ENCODE peak calls at places on chromosomes 2 and 18, in six cellular contexts. One of them, this sample, is unnamed.

GRCh38 chr2:197113221-197113831 is 186.8 kb upstream of the PGAP1 start:
- DNase-seq in pancreas: no peak
- DNase-seq in prostate gland: no peak
- DNase-seq in PC-9: no peak
- DNase-seq in adrenal gland: no peak
- DNase-seq in Peyer's patch: no peak
- DNase-seq in this sample: no peak

GRCh38 chr2:207226671-207227061 is 60.9 kb upstream of the KLF7 start:
- DNase-seq in adrenal gland: no peak
- DNase-seq in PC-9: no peak
- DNase-seq in pancreas: no peak
- DNase-seq in Peyer's patch: no peak
- DNase-seq in prostate gland: no peak
- DNase-seq in this sample: no peak

GRCh38 chr2:191797937-191798873 is 48.7 kb downstream of the CAVIN2 start:
- DNase-seq in prostate gland: no peak
- DNase-seq in PC-9: no peak
- DNase-seq in adrenal gland: no peak
- DNase-seq in pancreas: no peak
- DNase-seq in Peyer's patch: no peak
- DNase-seq in this sample: no peak

GRCh38 chr18:57107141-57107832 is 39.6 kb upstream of the BOD1L2 start:
- DNase-seq in Peyer's patch: no peak
- DNase-seq in PC-9: no peak
- DNase-seq in pancreas: no peak
- DNase-seq in prostate gland: no peak
- DNase-seq in adrenal gland: no peak
- DNase-seq in this sample: no peak

GRCh38 chr2:132550285-132550684 is 119.7 kb downstream of the LYPD1 start:
- DNase-seq in pancreas: no peak
- DNase-seq in adrenal gland: no peak
- DNase-seq in PC-9: no peak
- DNase-seq in Peyer's patch: no peak
- DNase-seq in prostate gland: no peak
- DNase-seq in this sample: no peak

GRCh38 chr2:223959688-223960087 is 2.4 kb downstream of the MRPL44 start:
- DNase-seq in adrenal gland: peak
- DNase-seq in prostate gland: peak
- DNase-seq in Peyer's patch: peak
- DNase-seq in pancreas: peak
- DNase-seq in PC-9: no peak
- DNase-seq in this sample: no peak

GRCh38 chr18:9708057-9708881 is at the start of gene RAB31:
- DNase-seq in prostate gland: peak
- DNase-seq in Peyer's patch: peak
- DNase-seq in pancreas: peak
- DNase-seq in PC-9: no peak
- DNase-seq in adrenal gland: peak
- DNase-seq in this sample: peak

GRCh38 chr2:52676056-52676455 is 1091.5 kb upstream of the CHAC2 start:
- DNase-seq in prostate gland: no peak
- DNase-seq in Peyer's patch: no peak
- DNase-seq in PC-9: no peak
- DNase-seq in pancreas: no peak
- DNase-seq in adrenal gland: no peak
- DNase-seq in this sample: no peak

GRCh38 chr2:172427990-172428840 is 829 bp downstream of the ITGA6 start:
- DNase-seq in PC-9: peak
- DNase-seq in prostate gland: peak
- DNase-seq in Peyer's patch: peak
- DNase-seq in pancreas: peak
- DNase-seq in adrenal gland: no peak
- DNase-seq in this sample: peak

GRCh38 chr2:109160714-109161440 is 31.9 kb downstream of the SH3RF3 start:
- DNase-seq in PC-9: no peak
- DNase-seq in prostate gland: no peak
- DNase-seq in adrenal gland: no peak
- DNase-seq in Peyer's patch: no peak
- DNase-seq in pancreas: no peak
- DNase-seq in this sample: no peak

GRCh38 chr2:25132296-25132630 is 36.1 kb downstream of the POMC start:
- DNase-seq in adrenal gland: no peak
- DNase-seq in Peyer's patch: no peak
- DNase-seq in PC-9: no peak
- DNase-seq in prostate gland: no peak
- DNase-seq in pancreas: no peak
- DNase-seq in this sample: no peak

GRCh38 chr18:59123588-59124369 is 15.9 kb upstream of the SEC11C start:
- DNase-seq in Peyer's patch: no peak
- DNase-seq in PC-9: peak
- DNase-seq in prostate gland: no peak
- DNase-seq in pancreas: no peak
- DNase-seq in adrenal gland: peak
- DNase-seq in this sample: no peak

GRCh38 chr2:128578406-128579385 is 260.0 kb upstream of the HS6ST1 start:
- DNase-seq in prostate gland: peak
- DNase-seq in adrenal gland: no peak
- DNase-seq in Peyer's patch: no peak
- DNase-seq in pancreas: no peak
- DNase-seq in PC-9: no peak
- DNase-seq in this sample: peak

GRCh38 chr2:43541165-43541564 is 54.7 kb downstream of the THADA start:
- DNase-seq in pancreas: no peak
- DNase-seq in PC-9: no peak
- DNase-seq in adrenal gland: no peak
- DNase-seq in prostate gland: no peak
- DNase-seq in Peyer's patch: no peak
- DNase-seq in this sample: no peak
- H3K4me3 ChIP-seq in pancreas: no peak
- H3K4me3 ChIP-seq in PC-9: no peak
- H3K4me3 ChIP-seq in adrenal gland: no peak
- H3K4me3 ChIP-seq in prostate gland: no peak
- H3K4me3 ChIP-seq in Peyer's patch: no peak
- H3K4me3 ChIP-seq in this sample: no peak

DNA sequence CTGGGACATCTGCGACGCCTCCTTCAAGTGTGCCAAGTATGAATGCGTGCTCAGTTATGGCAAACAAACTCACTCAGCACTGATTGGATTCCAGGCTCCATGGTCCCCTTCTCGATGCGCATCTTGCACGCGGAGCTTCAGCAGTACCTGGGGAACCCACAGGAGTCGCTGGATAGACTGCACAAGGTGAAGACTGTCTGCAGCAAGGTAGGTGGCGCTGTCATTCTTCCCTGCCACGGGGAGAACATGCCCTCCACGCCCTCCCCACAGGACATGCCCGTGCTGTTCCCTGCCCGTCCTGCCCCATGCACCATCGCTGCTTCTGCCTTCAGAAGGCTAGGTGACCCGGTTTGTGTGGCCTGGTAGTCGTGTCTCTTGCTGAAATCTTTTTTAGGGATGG is 64.2 kb downstream of the TRAPPC12 start:
- DNase-seq in pancreas: no peak
- DNase-seq in Peyer's patch: no peak
- DNase-seq in prostate gland: no peak
- DNase-seq in PC-9: no peak
- DNase-seq in adrenal gland: no peak
- DNase-seq in this sample: peak
- TF ChIP-seq CTCF in pancreas: no peak
- TF ChIP-seq CTCF in Peyer's patch: no peak
- TF ChIP-seq CTCF in prostate gland: no peak
- TF ChIP-seq CTCF in PC-9: no peak
- TF ChIP-seq CTCF in adrenal gland: no peak
- TF ChIP-seq CTCF in this sample: no peak

GRCh38 chr2:152508446-152508845 is 173.5 kb downstream of the FMNL2 start:
- DNase-seq in PC-9: peak
- DNase-seq in Peyer's patch: no peak
- DNase-seq in adrenal gland: no peak
- DNase-seq in pancreas: no peak
- DNase-seq in prostate gland: no peak
- DNase-seq in this sample: no peak

GRCh38 chr2:152507941-152508340 is 173.0 kb downstream of the FMNL2 start:
- DNase-seq in prostate gland: no peak
- DNase-seq in adrenal gland: no peak
- DNase-seq in PC-9: no peak
- DNase-seq in pancreas: no peak
- DNase-seq in Peyer's patch: no peak
- DNase-seq in this sample: no peak

GRCh38 chr2:152504618-152505017 is 169.6 kb downstream of the FMNL2 start:
- DNase-seq in pancreas: no peak
- DNase-seq in prostate gland: no peak
- DNase-seq in adrenal gland: no peak
- DNase-seq in Peyer's patch: no peak
- DNase-seq in PC-9: no peak
- DNase-seq in this sample: no peak

GRCh38 chr2:152506843-152507242 is 171.9 kb downstream of the FMNL2 start:
- DNase-seq in adrenal gland: no peak
- DNase-seq in PC-9: peak
- DNase-seq in prostate gland: no peak
- DNase-seq in pancreas: no peak
- DNase-seq in Peyer's patch: no peak
- DNase-seq in this sample: no peak

GRCh38 chr2:152505495-152505906 is 170.5 kb downstream of the FMNL2 start:
- DNase-seq in prostate gland: no peak
- DNase-seq in adrenal gland: peak
- DNase-seq in pancreas: no peak
- DNase-seq in Peyer's patch: no peak
- DNase-seq in PC-9: no peak
- DNase-seq in this sample: peak
- H3K4me3 ChIP-seq in prostate gland: no peak
- H3K4me3 ChIP-seq in adrenal gland: no peak
- H3K4me3 ChIP-seq in pancreas: no peak
- H3K4me3 ChIP-seq in Peyer's patch: no peak
- H3K4me3 ChIP-seq in PC-9: no peak
- H3K4me3 ChIP-seq in this sample: no peak

DNA sequence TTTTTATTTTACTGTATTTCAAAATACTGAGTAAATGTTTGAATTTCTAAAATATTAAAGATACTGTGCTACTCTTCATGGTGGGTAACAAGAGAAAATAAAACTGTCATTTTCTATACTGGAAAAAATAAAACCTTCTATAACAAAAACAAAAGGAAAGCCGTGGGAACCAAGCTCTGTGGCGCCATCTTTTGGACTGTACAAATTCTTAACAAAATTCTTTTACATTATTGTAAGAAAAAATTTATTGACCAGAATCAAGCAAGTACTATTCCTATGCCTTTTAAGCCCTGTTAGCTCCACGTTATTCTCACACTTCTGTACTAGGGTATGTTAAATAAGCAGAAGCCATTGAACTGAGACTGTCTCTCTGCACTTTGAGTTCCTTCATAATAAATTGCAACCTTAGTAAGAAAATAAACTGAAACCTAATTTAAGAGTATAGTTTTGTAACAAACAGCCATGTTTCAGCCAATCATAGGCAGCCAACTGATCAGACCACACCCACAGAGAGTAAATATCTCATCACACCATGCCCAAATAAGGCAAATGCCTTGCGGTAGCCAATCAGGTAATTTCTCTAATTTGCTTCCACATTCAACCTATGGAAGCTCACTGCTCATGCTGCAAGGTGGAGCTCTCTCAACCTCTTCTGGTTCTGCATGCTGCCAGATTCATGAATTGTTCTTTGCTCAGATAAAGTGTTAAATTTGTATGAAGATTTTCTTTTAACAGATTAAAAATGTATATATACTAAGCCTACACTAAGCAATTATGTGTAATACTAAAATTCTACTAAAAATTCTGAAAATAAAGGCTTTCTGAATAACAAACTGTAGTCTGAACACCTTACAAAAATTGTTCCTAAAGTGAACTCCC is 42.2 kb downstream of the HIBCH start:
- DNase-seq in PC-9: no peak
- DNase-seq in adrenal gland: peak
- DNase-seq in pancreas: no peak
- DNase-seq in prostate gland: no peak
- DNase-seq in Peyer's patch: no peak
- DNase-seq in this sample: no peak
- TF ChIP-seq CTCF in PC-9: no peak
- TF ChIP-seq CTCF in adrenal gland: peak
- TF ChIP-seq CTCF in pancreas: peak
- TF ChIP-seq CTCF in prostate gland: no peak
- TF ChIP-seq CTCF in Peyer's patch: peak
- TF ChIP-seq CTCF in this sample: peak

GRCh38 chr18:26656944-26657536 is 108.7 kb upstream of the KCTD1 start:
- DNase-seq in adrenal gland: peak
- DNase-seq in Peyer's patch: no peak
- DNase-seq in prostate gland: peak
- DNase-seq in pancreas: peak
- DNase-seq in PC-9: no peak
- DNase-seq in this sample: peak

GRCh38 chr18:26656401-26656943 is 108.1 kb upstream of the KCTD1 start:
- DNase-seq in adrenal gland: no peak
- DNase-seq in pancreas: no peak
- DNase-seq in prostate gland: no peak
- DNase-seq in PC-9: no peak
- DNase-seq in Peyer's patch: no peak
- DNase-seq in this sample: no peak

GRCh38 chr18:26655010-26655613 is 106.8 kb upstream of the KCTD1 start:
- DNase-seq in Peyer's patch: no peak
- DNase-seq in adrenal gland: no peak
- DNase-seq in PC-9: no peak
- DNase-seq in pancreas: no peak
- DNase-seq in prostate gland: no peak
- DNase-seq in this sample: no peak

GRCh38 chr18:26654173-26655009 is 106.0 kb upstream of the KCTD1 start:
- DNase-seq in prostate gland: peak
- DNase-seq in pancreas: no peak
- DNase-seq in Peyer's patch: no peak
- DNase-seq in PC-9: no peak
- DNase-seq in adrenal gland: no peak
- DNase-seq in this sample: no peak

DNA sequence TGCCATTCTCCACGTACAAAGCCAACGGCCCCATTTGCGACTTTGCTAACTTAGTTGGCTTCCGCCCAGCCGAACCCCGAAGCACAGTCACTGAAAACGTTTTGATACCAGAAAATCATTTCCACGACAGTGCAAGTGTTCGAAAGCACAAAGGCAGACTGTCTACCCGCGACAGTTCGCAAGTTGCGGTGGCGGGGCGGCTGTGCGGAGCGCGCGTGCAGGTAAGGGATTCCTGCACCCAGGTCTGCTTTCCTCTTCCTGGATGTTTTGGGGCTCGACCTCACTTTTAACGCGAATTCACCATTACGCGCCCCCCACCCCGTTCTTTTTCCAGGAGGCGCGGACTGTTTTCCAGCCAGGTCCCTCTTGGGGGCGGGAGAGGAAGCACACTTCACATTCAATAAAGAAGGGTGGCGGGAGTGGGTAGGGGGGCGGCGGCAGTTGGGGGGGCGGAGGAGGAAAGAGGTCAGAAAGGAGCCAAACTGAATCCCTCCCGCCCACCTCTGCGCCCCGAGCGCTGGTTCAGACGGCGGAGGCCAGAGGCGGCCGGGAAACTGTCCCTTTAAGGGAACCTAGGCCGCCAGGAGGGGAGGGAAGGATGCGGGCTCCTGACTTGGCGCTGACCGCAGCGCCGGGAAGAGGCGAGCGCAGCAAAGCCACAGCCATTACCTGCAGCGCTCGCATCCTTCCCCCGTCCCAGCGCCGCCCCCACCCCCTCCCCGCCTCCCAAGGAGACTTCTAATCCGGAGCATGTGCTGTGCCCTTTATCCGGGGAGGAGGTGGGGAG is 107.5 kb upstream of the KCTD1 start:
- DNase-seq in prostate gland: peak
- DNase-seq in Peyer's patch: no peak
- DNase-seq in pancreas: peak
- DNase-seq in adrenal gland: peak
- DNase-seq in PC-9: peak
- DNase-seq in this sample: peak
- H3K4me3 ChIP-seq in prostate gland: peak
- H3K4me3 ChIP-seq in Peyer's patch: peak
- H3K4me3 ChIP-seq in pancreas: peak
- H3K4me3 ChIP-seq in adrenal gland: peak
- H3K4me3 ChIP-seq in PC-9: peak
- H3K4me3 ChIP-seq in this sample: peak